ENCODE peak calls at places on chromosomes 2 and 18, in four cellular contexts. J is H9, Q is heart right ventricle, V is sigmoid colon. K is an unnamed sample.

GRCh38 chr2:26718949-26719686 is 26.6 kb downstream of the KCNK3 start:
- DNase-seq in J (no peak), Q (no peak), V (no peak), K (no peak)

GRCh38 chr2:180663016-180663471 is 317.4 kb upstream of the UBE2E3 start:
- DNase-seq in V (no peak), J (no peak), Q (no peak), K (no peak)

GRCh38 chr2:66569321-66569851 is 134.5 kb downstream of the MEIS1 start:
- DNase-seq in V (no peak), Q (no peak), J (no peak), K (peak; percentile 28)

GRCh38 chr18:78986018-78986481 is 6.4 kb downstream of the SALL3 start:
- DNase-seq in J (no peak), Q (no peak), V (no peak), K (no peak)

GRCh38 chr2:228082571-228082970 is 98.9 kb downstream of the SPHKAP start:
- DNase-seq in Q (no peak), J (no peak), V (no peak), K (no peak)

GRCh38 chr2:238120463-238121298 is 17.8 kb upstream of the KLHL30 start:
- DNase-seq in V (no peak), J (peak; percentile 82), Q (no peak), K (no peak)

GRCh38 chr2:6750389-6751158 is 115.1 kb downstream of the CMPK2 start:
- DNase-seq in Q (no peak), V (no peak), J (no peak), K (no peak)

GRCh38 chr18:36386150-36386920 is 88.8 kb downstream of the FHOD3 start:
- DNase-seq in Q (no peak), V (no peak), J (no peak), K (no peak)

GRCh38 chr2:30273574-30273929 is 42.2 kb downstream of the LBH start:
- DNase-seq in Q (no peak), V (no peak), J (no peak), K (no peak)

GRCh38 chr18:56565596-56566355 is 72.6 kb downstream of the TXNL1 start:
- DNase-seq in V (no peak), J (no peak), Q (no peak), K (no peak)

GRCh38 chr2:71558300-71559051 is 105.1 kb downstream of the DYSF start:
- DNase-seq in J (peak; percentile 42), Q (no peak), V (no peak), K (peak; percentile 43)

GRCh38 chr2:207423886-207424285 is 105.9 kb upstream of the CREB1 start:
- DNase-seq in J (no peak), Q (no peak), V (no peak), K (no peak)
- H3K27ac ChIP-seq in J (no peak overlapping the region), Q (no peak overlapping the region), V (no peak overlapping the region), K (no peak overlapping the region)

GRCh38 chr2:201414099-201415023 is 36.9 kb downstream of the TRAK2 start:
- DNase-seq in V (no peak), Q (no peak), J (no peak), K (no peak)

GRCh38 chr2:201413143-201413542 is 38.1 kb downstream of the TRAK2 start:
- DNase-seq in V (no peak), J (no peak), Q (no peak), K (no peak)

GRCh38 chr2:201413552-201413951 is 37.7 kb downstream of the TRAK2 start:
- DNase-seq in Q (no peak), J (no peak), V (no peak), K (no peak)

GRCh38 chr2:201408931-201409330 is 42.3 kb downstream of the TRAK2 start:
- DNase-seq in Q (no peak), V (no peak), J (no peak), K (no peak)

DNA sequence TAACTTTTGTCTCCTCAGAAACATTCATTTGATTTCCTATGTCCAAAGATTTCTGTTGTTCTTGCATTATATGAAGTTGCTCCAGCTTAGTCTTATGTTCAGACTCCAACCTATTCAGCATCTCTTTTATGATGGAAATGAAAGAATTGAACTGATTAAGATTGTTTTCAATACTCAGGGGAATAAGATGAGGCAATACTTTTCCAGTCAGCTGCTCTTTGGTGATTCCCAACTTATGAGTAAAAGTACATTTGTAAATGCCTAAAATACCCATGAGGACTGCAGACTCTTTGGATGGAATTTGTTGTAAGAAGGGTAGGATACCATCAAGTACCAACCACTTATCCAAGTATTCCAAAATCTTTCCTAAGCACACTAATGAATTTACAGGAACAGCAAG is 39.8 kb downstream of the TRAK2 start:
- DNase-seq in J (no peak), Q (no peak), V (no peak), K (no peak)
- H3K4me1 ChIP-seq in J (peaks cover 2% of the 10 kb centered on the region), Q (peaks cover 5% of the 10 kb centered on the region), V (peaks cover 31% of the 10 kb centered on the region), K (peaks cover 38% of the 10 kb centered on the region)

DNA sequence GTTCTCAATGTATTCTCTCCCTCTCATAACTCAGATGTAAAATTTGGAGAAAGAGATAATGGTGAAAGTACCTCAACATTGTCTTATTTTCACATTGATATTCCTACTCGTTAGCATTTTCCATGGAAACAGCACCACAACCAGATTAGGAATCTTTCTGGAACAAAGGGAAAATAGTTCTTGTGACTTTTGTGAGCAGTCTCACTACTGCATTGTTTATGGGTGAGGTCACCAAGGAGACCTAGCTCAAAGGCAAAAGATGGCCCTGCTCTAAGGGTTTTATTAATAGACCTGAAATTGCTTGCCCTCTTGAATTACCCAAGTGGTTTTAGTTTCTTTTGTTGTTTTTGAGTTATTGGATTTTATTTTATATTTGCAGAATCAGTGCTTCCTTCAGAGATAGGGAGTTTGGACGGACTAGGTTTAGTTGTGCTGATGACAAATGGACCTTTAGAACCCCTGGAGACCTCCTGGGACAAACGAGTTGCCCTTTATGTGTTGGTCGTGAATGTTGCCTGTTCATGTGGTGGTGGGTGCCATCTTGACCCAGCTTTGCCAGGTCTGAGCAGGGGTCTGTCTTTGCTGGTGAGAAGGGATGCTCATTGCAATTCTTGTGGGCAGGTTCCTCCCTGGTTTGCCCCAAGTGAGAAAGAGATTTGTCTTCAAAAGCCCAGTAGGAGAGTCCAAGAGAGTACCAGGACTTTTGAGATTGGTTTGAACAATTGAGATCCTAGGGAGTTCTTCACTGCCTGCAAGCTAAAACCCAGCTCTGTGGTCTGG is 58.1 kb downstream of the INPP4A start:
- DNase-seq in Q (no peak), V (peak; percentile 20), J (no peak), K (no peak)
- H3K27ac ChIP-seq in Q (no peak overlapping the region), V (peak overlapping the region; percentile 82), J (no peak overlapping the region), K (no peak overlapping the region)

DNA sequence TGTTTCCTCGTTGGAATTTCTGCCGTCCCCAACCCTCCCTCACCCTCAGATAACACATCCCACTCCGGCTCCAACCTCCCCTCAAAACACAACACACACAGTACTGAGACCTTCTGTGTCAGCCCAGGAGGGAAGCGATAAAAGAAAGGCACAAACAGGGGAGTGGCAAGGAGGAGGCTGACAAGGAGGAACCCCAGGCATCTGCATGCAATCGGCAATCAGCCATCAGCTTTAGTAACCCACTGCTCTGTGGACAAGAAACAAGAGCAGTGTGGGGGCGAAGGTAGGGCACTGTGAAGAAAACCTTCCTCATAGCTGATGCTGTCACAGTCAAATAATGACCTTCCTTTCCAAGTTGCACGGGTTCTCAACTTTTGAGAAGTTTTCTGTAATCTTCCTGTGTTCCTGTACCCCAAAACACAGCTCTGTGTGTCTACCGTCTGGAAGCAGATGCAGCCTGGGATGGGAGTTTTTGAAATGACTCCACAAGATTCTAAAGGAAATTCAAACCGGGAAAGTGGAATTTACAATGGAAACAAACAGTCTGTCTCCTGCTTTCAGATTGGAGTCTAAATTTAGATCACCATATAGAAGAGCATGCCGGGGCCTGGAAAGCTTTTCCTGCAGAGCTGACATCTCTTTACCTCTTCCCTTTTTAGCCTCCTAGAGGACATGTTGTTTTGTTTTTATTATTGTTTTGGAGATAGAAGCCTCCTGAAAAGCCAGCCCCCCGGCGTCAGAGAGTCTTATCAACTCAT is 16.4 kb upstream of the LPIN2 start:
- DNase-seq in Q (no peak), V (no peak), J (no peak), K (no peak)
- H3K4me1 ChIP-seq in Q (no peaks in the 10 kb centered on the region), V (peaks cover 39% of the 10 kb centered on the region), J (no peaks in the 10 kb centered on the region), K (no peaks in the 10 kb centered on the region)

GRCh38 chr2:155630760-155631159 is 701.8 kb downstream of the NR4A2 start:
- DNase-seq in V (no peak), J (no peak), Q (no peak), K (no peak)
- H3K27ac ChIP-seq in V (no peak overlapping the region), J (no peak overlapping the region), Q (no peak overlapping the region), K (no peak overlapping the region)

DNA sequence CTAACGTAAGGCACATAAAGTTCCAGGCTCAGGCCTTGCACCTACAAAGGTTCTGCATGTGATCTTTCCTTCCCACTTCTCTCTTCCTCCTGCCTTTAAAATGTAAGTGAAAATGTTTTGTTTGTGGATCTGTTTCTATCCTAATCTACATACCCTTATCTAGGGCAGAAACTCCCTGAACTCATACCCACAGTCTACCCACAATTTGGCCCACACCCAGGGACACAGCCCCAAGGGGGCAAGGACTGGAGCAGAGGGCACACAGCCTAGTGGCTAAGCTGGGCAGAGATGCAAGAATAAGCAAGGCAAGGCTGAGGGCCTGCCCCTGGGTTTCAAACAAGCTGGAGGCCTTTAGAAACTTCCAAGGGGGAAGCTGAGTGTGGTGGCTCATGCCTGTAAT is 71.0 kb downstream of the HS1BP3 start:
- DNase-seq in Q (no peak), J (no peak), V (peak; percentile 67), K (no peak)
- H3K4me1 ChIP-seq in Q (peaks cover 35% of the 10 kb centered on the region), J (peaks cover 12% of the 10 kb centered on the region), V (peaks cover 34% of the 10 kb centered on the region), K (peaks cover 36% of the 10 kb centered on the region)

GRCh38 chr2:100223502-100223901 is 81.1 kb upstream of the AFF3 start:
- DNase-seq in V (no peak), J (no peak), Q (no peak), K (no peak)

GRCh38 chr2:100228415-100228814 is 86.0 kb upstream of the AFF3 start:
- DNase-seq in J (no peak), Q (no peak), V (no peak), K (no peak)

GRCh38 chr2:100234141-100234540 is 88.2 kb downstream of the LONRF2 start:
- DNase-seq in J (no peak), V (no peak), Q (no peak), K (no peak)

GRCh38 chr2:100230754-100231153 is 88.4 kb upstream of the AFF3 start:
- DNase-seq in Q (no peak), J (no peak), V (no peak), K (no peak)

DNA sequence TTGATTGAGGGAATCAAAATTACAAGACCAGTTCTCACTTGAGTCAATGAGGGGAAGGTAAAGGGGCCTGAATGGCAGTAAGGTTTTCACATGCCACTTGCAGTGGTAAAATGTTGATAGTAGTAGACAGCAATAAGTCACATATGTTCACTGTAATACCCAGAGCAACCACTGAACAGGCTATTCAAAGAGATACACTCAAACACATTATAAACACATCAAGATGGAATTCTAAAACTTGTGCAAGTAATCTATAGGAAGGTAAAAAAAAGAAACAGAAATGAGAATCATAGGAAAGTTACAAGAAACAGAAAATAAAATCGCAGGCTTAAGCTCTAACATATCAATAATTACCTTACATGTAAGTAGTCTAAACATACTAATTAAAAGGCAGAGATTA is 86.6 kb upstream of the AFF3 start:
- DNase-seq in Q (no peak), J (no peak), V (no peak), K (no peak)
- H3K27ac ChIP-seq in Q (no peak overlapping the region), J (no peak overlapping the region), V (no peak overlapping the region), K (no peak overlapping the region)